ENCODE peak calls at places on chromosomes 13 and 19, in six cellular contexts. D is H9, W is IMR-90, K is mesenchymal stem cell, E is H1, Z is neuronal stem cell. B is an unnamed sample.

GRCh38 chr13:60591348-60591747 is 194.3 kb downstream of the TDRD3 start:
- DNase-seq in D (no peak), W (peak; percentile 48), K (no peak), E (no peak), Z (no peak), B (no peak)

GRCh38 chr19:29510701-29511265 is 15.0 kb upstream of the VSTM2B start:
- DNase-seq in D (no peak), W (no peak), K (no peak), E (no peak), Z (no peak), B (no peak)

GRCh38 chr13:43473437-43473836 is 313.3 kb downstream of the ENOX1 start:
- DNase-seq in D (no peak), W (no peak), K (no peak), E (no peak), Z (no peak), B (peak; percentile 42)

GRCh38 chr13:51739403-51740112 is 64.4 kb downstream of the DHRS12 start:
- DNase-seq in D (no peak), W (no peak), K (peak; percentile 60), E (no peak), Z (no peak), B (no peak)

GRCh38 chr19:58558066-58558622 is at the start of gene UBE2M:
- DNase-seq in D (peak; percentile 66), W (no peak), K (peak; percentile 67), E (no peak), Z (no peak), B (peak; percentile 62)

GRCh38 chr19:36008336-36008978 is at the start of gene SYNE4:
- DNase-seq in D (peak; percentile 94), W (no peak), K (no peak), E (no peak), Z (no peak), B (peak; percentile 93)

GRCh38 chr19:30227661-30228112 is 144.5 kb upstream of the ZNF536 start:
- DNase-seq in D (peak; percentile 72), W (peak; percentile 24), K (peak; percentile 46), E (no peak), Z (peak; percentile 84), B (peak; percentile 81)

GRCh38 chr13:97445504-97446187 is 11.7 kb downstream of the RAP2A start:
- DNase-seq in D (no peak), W (no peak), K (no peak), E (no peak), Z (no peak), B (no peak)

GRCh38 chr13:39321578-39321977 is 281.4 kb downstream of the LHFPL6 start:
- DNase-seq in D (no peak), W (peak; percentile 13), K (peak; percentile 68), E (no peak), Z (no peak), B (no peak)

GRCh38 chr19:18479964-18480723 is 41.7 kb downstream of the ELL start:
- DNase-seq in D (no peak), W (peak; percentile 64), K (peak; percentile 92), E (no peak), Z (no peak), B (no peak)

GRCh38 chr19:17556995-17557394 is 1.5 kb downstream of the COLGALT1 start:
- DNase-seq in D (no peak), W (no peak), K (no peak), E (no peak), Z (no peak), B (no peak)

GRCh38 chr13:44148159-44148929 is 225.3 kb upstream of the SERP2 start:
- DNase-seq in D (no peak), W (peak; percentile 20), K (no peak), E (no peak), Z (no peak), B (peak; percentile 32)

GRCh38 chr19:17469371-17470203 is 737 bp upstream of the SLC27A1 start:
- DNase-seq in D (peak; percentile 97), W (peak; percentile 89), K (peak; percentile 93), E (peak; percentile 92), Z (peak; percentile 95), B (peak; percentile 99)

GRCh38 chr13:114119196-114119595 is 13.2 kb downstream of the RASA3 start:
- DNase-seq in D (peak; percentile 94), W (peak; percentile 95), K (peak; percentile 99), E (no peak), Z (no peak), B (peak; percentile 98)
- H3K9ac ChIP-seq in D (no peak overlapping the region), W (peak overlapping the region; percentile 83), K (peak overlapping the region; percentile 84), E (no peak overlapping the region), Z (no peak overlapping the region), B (no peak overlapping the region)

DNA sequence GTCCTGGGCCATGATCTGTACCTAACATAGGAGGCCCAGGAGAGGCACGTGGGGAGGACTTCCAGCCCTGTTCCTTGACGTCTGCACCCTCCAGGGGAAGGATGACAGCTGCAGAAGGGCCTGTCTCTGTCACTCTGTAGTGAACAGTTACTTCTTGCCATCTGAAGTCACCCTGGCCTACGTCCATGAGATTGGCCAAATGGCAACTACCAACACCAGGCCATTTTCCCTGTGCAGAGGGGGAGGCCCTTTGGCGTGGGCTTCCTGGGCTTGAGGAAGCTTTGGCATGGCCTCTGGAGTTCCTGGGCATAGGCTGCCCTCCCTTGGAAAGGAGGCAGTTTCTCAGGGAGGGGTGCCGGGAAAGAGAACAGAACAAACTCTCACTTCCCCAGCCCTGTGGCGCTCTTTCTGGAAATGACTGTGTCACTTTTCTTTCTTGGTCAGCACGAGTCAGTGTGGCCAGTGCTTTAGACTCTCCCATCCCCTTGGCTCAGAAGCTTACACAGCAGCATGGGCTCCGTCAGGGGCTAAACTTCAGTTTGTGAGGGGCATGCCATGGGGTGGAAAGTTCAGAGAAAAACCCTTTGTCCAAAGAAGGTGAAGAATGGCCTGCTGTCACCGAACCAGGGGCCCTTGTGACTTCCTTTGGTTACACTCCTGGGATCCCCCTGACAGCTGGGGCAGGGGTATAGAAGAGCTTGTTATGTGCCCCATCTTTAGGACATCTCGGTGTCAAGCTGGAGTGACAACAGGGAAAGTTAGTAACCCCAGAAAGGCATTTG is 5.3 kb downstream of the CARM1 start:
- DNase-seq in D (no peak), W (no peak), K (no peak), E (no peak), Z (no peak), B (no peak)
- H2AK5ac ChIP-seq in D (no peak overlapping the region), W (peak overlapping the region; percentile 39), K (no peak overlapping the region), E (no peak overlapping the region), Z (peak overlapping the region; percentile 8), B (no peak overlapping the region)

DNA sequence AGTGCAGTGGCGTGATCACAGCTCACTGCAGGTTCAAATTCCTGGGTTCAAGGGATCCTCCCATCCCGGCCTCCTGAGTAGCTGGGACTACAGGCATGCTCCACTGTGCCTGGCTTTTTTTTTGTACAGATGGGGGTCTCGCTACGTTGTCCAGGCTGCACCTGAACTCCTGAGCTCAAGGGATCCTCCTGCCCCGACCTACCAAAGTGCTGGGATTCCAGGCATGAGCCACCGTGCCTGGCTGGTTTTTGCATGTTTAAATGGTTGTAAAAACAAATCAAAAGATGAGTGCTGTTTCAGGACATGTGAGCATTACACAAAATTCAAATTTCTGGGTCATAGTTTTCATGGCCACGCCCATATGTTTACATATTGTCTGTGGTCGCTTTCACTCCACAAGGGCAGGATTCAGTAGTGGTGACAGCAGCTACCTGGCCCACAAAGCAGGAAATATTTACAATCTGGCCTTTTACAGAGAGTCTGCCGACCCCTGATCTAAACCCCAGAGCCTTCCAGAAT is 5.3 kb downstream of the MATK start:
- DNase-seq in D (no peak), W (no peak), K (no peak), E (no peak), Z (no peak), B (no peak)
- H4K8ac ChIP-seq in D (no peak overlapping the region), W (no peak overlapping the region), K (no peak overlapping the region), E (no peak overlapping the region), Z (no peak overlapping the region), B (no peak overlapping the region)

DNA sequence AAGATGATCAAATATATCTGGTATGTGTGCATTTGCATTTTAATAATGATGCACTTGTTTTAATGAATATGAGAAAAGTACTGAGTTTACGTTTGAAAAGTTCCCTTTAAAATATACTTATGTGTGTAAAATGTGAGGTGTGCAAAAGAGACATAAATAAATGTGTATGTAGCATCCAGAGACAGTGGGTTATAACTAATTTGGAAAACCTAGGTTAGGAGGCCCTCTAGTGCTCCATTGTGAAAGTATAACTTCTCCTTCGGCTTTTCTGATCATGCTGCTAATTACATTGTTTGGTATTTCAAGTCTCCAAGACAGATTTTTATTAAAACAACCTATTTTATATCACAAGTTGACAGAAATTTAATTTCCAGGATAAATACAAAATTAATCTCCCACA is 30.1 kb downstream of the SCEL start:
- DNase-seq in D (no peak), W (peak; percentile 9), K (peak; percentile 45), E (no peak), Z (peak; percentile 3), B (peak; percentile 40)
- H3K9ac ChIP-seq in D (no peak overlapping the region), W (no peak overlapping the region), K (no peak overlapping the region), E (no peak overlapping the region), Z (no peak overlapping the region), B (no peak overlapping the region)

DNA sequence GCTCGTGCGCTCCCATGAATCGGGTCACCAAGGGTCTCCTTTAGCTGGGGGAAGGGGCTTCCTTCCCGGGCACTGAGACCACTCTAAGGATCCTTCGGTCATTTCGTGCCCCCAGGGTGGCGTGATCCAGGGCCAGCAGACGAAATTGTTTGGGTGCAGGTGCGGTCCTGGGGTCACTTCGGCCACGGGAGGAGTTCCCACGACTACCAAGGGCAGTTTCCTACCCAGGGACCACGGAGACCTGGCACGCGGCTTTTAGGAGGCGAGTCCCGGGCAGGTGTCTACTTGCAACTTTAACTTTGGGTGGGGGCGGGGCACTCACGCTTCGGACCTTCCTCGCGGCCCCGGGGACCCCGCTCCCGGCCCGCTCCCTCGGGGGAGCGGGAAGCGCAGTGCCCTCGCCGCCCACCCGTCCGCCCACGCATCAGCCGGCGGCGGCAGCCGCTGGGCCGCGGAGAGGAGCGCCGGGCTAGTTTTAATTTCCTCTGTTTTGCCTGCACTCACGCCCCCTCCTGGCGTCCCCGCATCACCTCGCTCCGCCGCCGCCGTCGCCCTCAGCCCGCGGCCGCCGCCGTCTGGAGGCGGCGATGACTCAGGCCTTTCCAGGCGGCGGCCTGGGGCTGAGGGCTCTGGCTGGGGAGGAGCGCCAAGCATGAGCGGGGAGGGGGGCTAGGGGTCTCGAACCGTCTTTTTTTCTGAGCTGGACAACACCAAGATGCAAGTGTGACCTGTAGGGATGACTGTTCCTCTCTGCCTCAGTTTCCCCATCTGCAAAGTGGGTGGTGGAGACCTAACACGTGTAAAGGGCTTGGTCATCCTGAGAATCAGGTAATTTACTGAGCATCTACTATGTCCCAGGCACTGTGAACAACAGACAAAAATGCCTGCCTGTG is 21.8 kb downstream of the OLFM2 start:
- DNase-seq in D (peak; percentile 87), W (peak; percentile 77), K (peak; percentile 87), E (no peak), Z (peak; percentile 79), B (peak; percentile 93)
- H2AK5ac ChIP-seq in D (no peak overlapping the region), W (peak overlapping the region; percentile 90), K (no peak overlapping the region), E (peak overlapping the region; percentile 86), Z (peak overlapping the region; percentile 51), B (no peak overlapping the region)

B was measured in mesendoderm.